ENCODE peak calls at places on chromosomes 12 and 14, in five cellular contexts. O, D, L, U and Z are unnamed samples.

GRCh38 chr12:121849660-121850059 is 9.0 kb downstream of the HPD start:
- DNase-seq in O (no peak), D (no peak), L (no peak), U (no peak), Z (no peak)

GRCh38 chr12:92505373-92506340 is 197.1 kb upstream of the PLEKHG7 start:
- DNase-seq in O (no peak), D (peak; percentile 58), L (peak; percentile 12), U (no peak), Z (peak; percentile 70)

GRCh38 chr12:65269603-65270002 is 8.9 kb upstream of the MSRB3 start:
- DNase-seq in O (no peak), D (no peak), L (no peak), U (no peak), Z (no peak)

GRCh38 chr14:75392686-75393641 is 34.9 kb upstream of the JDP2 start:
- DNase-seq in O (no peak), D (no peak), L (no peak), U (no peak), Z (no peak)

GRCh38 chr14:72715215-72715909 is 178.5 kb downstream of the DPF3 start:
- DNase-seq in O (no peak), D (peak; percentile 10), L (no peak), U (no peak), Z (no peak)

GRCh38 chr14:90193925-90194324 is 62.4 kb upstream of the PSMC1 start:
- DNase-seq in O (no peak), D (peak; percentile 30), L (no peak), U (no peak), Z (peak; percentile 16)

GRCh38 chr12:121181181-121181580 is 28.7 kb upstream of the P2RX4 start:
- DNase-seq in O (no peak), D (no peak), L (no peak), U (no peak), Z (no peak)

GRCh38 chr12:3431685-3432084 is 59.3 kb upstream of the PRMT8 start:
- DNase-seq in O (no peak), D (no peak), L (no peak), U (no peak), Z (no peak)

GRCh38 chr12:53122961-53123468 is 19.7 kb downstream of the SOAT2 start:
- DNase-seq in O (no peak), D (no peak), L (no peak), U (no peak), Z (no peak)

GRCh38 chr14:50447491-50447890 is 50.8 kb upstream of the CDKL1 start:
- DNase-seq in O (no peak), D (no peak), L (no peak), U (no peak), Z (no peak)

GRCh38 chr12:42135264-42135814 is 9.3 kb downstream of the GXYLT1 start:
- DNase-seq in O (no peak), D (no peak), L (no peak), U (no peak), Z (no peak)

GRCh38 chr14:72528059-72528950 is 365.6 kb downstream of the DPF3 start:
- DNase-seq in O (no peak), D (no peak), L (no peak), U (no peak), Z (no peak)

GRCh38 chr12:86719381-86719780 is 463.2 kb upstream of the MGAT4C start:
- DNase-seq in O (no peak), D (no peak), L (no peak), U (no peak), Z (no peak)

GRCh38 chr12:2306012-2306411 is 253.2 kb downstream of the CACNA1C start:
- DNase-seq in O (no peak), D (no peak), L (no peak), U (no peak), Z (peak; percentile 59)

GRCh38 chr14:96067985-96068930 is 29.1 kb downstream of the C14orf132 start:
- DNase-seq in O (no peak), D (no peak), L (no peak), U (no peak), Z (no peak)

GRCh38 chr12:68793436-68793835 is 14.5 kb upstream of the MDM2 start:
- DNase-seq in O (no peak), D (no peak), L (no peak), U (no peak), Z (no peak)

GRCh38 chr12:108358580-108358965 is 19.5 kb upstream of the CMKLR1 start:
- DNase-seq in O (no peak), D (no peak), L (no peak), U (no peak), Z (no peak)

GRCh38 chr14:101124860-101125259 is 221.3 kb upstream of the RTL1 start:
- DNase-seq in O (no peak), D (no peak), L (no peak), U (no peak), Z (no peak)

GRCh38 chr14:99573000-99573330 is 31.0 kb downstream of the CCDC85C start:
- DNase-seq in O (peak; percentile 69), D (no peak), L (no peak), U (no peak), Z (no peak)

GRCh38 chr14:88364710-88365413 is 20.6 kb upstream of the SPATA7 start:
- DNase-seq in O (no peak), D (no peak), L (no peak), U (no peak), Z (no peak)

GRCh38 chr12:94046626-94047410 is 101.6 kb upstream of the PLXNC1 start:
- DNase-seq in O (no peak), D (no peak), L (no peak), U (no peak), Z (no peak)

GRCh38 chr12:130017571-130018449 is 114.0 kb upstream of the TMEM132D start:
- DNase-seq in O (no peak), D (no peak), L (no peak), U (no peak), Z (no peak)

GRCh38 chr14:65170318-65170717 is 68.0 kb upstream of the MAX start:
- DNase-seq in O (no peak), D (no peak), L (no peak), U (no peak), Z (no peak)